ENCODE peak calls at places on chromosomes 3 and 15, in ten cellular contexts. L is HCT116, E is tibial nerve, U is breast epithelium, A is esophagus squamous epithelium, Q is A549, R is HepG2, C is body of pancreas, D is ovary, O is heart left ventricle. V is an unnamed sample.

GRCh38 chr15:59611277-59612260 is at the start of gene GCNT3:
- DNase-seq in A (no peak), D (no peak), Q (peak), E (no peak), U (no peak), O (no peak), R (peak), L (peak), C (no peak), V (no peak)

GRCh38 chr3:191256405-191256804 is 57.4 kb downstream of the OSTN start:
- DNase-seq in L (no peak), O (no peak), U (no peak), A (no peak), E (no peak), R (no peak), D (no peak), C (no peak), Q (no peak), V (no peak)

GRCh38 chr15:45087513-45087912 is 26.5 kb downstream of the DUOX2 start:
- DNase-seq in C (no peak), A (no peak), U (no peak), D (no peak), E (no peak), R (peak), L (no peak), O (no peak), Q (no peak), V (no peak)

GRCh38 chr15:56205061-56205876 is 38.4 kb downstream of the RFX7 start:
- DNase-seq in O (no peak), C (no peak), Q (no peak), R (no peak), E (no peak), L (no peak), D (no peak), A (no peak), U (no peak), V (no peak)

GRCh38 chr3:18489939-18490338 is 64.8 kb upstream of the SATB1 start:
- DNase-seq in L (no peak), Q (no peak), U (no peak), O (no peak), C (no peak), R (no peak), E (no peak), A (no peak), D (no peak), V (no peak)

GRCh38 chr15:86121568-86121967 is 41.9 kb downstream of the AGBL1 start:
- DNase-seq in L (no peak), A (no peak), E (no peak), R (peak), U (no peak), Q (no peak), C (no peak), D (no peak), O (no peak), V (no peak)

GRCh38 chr15:69610858-69611257 is 158.2 kb downstream of the RPLP1 start:
- DNase-seq in L (no peak), R (no peak), O (no peak), A (no peak), U (no peak), E (no peak), Q (no peak), C (no peak), D (no peak), V (peak)

GRCh38 chr3:24496529-24497482 is 2.2 kb upstream of the THRB start:
- DNase-seq in D (peak), R (peak), Q (peak), U (peak), L (peak), A (no peak), C (peak), E (peak), O (peak), V (peak)

GRCh38 chr3:187736418-187736871 is 8.8 kb downstream of the BCL6 start:
- DNase-seq in C (no peak), L (no peak), U (peak), A (no peak), Q (no peak), D (no peak), R (no peak), E (peak), O (peak), V (peak)

GRCh38 chr3:53134631-53135232 is 4.5 kb upstream of the RFT1 start:
- DNase-seq in O (peak), U (peak), E (peak), Q (peak), R (peak), C (peak), L (peak), D (peak), A (peak), V (peak)

GRCh38 chr3:27696906-27697305 is 25.2 kb downstream of the EOMES start:
- DNase-seq in Q (no peak), O (no peak), D (no peak), E (no peak), L (no peak), C (no peak), R (no peak), A (no peak), U (no peak), V (no peak)

GRCh38 chr3:13491206-13491974 is 11.3 kb downstream of the HDAC11 start:
- DNase-seq in U (no peak), C (peak), R (no peak), E (no peak), Q (no peak), A (no peak), O (no peak), D (peak), L (no peak), V (no peak)

GRCh38 chr15:46872591-46872990 is 844.7 kb upstream of the SEMA6D start:
- DNase-seq in L (no peak), C (no peak), Q (no peak), R (no peak), A (no peak), O (no peak), D (no peak), E (no peak), U (no peak), V (no peak)

GRCh38 chr3:58492385-58492970 is 582 bp downstream of the KCTD6 start:
- DNase-seq in A (no peak), R (no peak), Q (no peak), E (no peak), C (no peak), D (no peak), U (no peak), L (no peak), O (no peak), V (no peak)

GRCh38 chr3:52249683-52250082 is 4.1 kb downstream of the PPM1M start:
- DNase-seq in A (no peak), C (no peak), D (no peak), U (no peak), E (no peak), L (no peak), O (no peak), Q (no peak), R (no peak), V (no peak)

GRCh38 chr3:50340404-50341329 is at the start of gene RASSF1:
- DNase-seq in L (no peak), E (peak), R (no peak), Q (no peak), U (no peak), A (no peak), C (no peak), O (peak), D (peak), V (peak)

GRCh38 chr3:111321786-111322185 is 220.2 kb upstream of the CD96 start:
- DNase-seq in L (no peak), D (no peak), A (no peak), E (no peak), Q (no peak), U (no peak), O (no peak), C (no peak), R (no peak), V (no peak)

GRCh38 chr3:148604270-148605085 is 93.2 kb upstream of the AGTR1 start:
- DNase-seq in D (no peak), Q (peak), L (no peak), U (no peak), E (no peak), A (no peak), R (no peak), C (no peak), O (peak), V (peak)

GRCh38 chr3:113557374-113557773 is 25.0 kb downstream of the SIDT1 start:
- DNase-seq in U (no peak), R (peak), O (no peak), A (no peak), E (no peak), L (peak), C (no peak), Q (peak), D (no peak), V (no peak)

GRCh38 chr3:113231827-113232253 is 20.5 kb downstream of the BOC start:
- DNase-seq in D (no peak), U (peak), R (peak), Q (peak), E (no peak), A (no peak), O (no peak), C (no peak), L (peak), V (no peak)

GRCh38 chr3:156360116-156360515 is 194.8 kb downstream of the SSR3 start:
- DNase-seq in U (no peak), R (no peak), O (no peak), C (no peak), D (no peak), A (no peak), E (no peak), Q (no peak), L (no peak), V (no peak)

GRCh38 chr15:29143909-29144308 is 125.7 kb downstream of the NSMCE3 start:
- DNase-seq in Q (no peak), U (no peak), O (no peak), D (no peak), L (no peak), R (no peak), C (no peak), E (no peak), A (no peak), V (no peak)

GRCh38 chr15:89367485-89368451 is 33.1 kb upstream of the POLG start:
- DNase-seq in E (no peak), Q (peak), L (no peak), O (no peak), R (no peak), D (no peak), C (no peak), A (no peak), U (no peak), V (no peak)

GRCh38 chr3:187628169-187628568 is 42.0 kb downstream of the SST start:
- DNase-seq in D (no peak), Q (no peak), O (no peak), U (no peak), E (no peak), R (no peak), L (no peak), C (no peak), A (no peak), V (no peak)

GRCh38 chr15:76381366-76381765 is 44.8 kb downstream of the ISL2 start:
- DNase-seq in U (no peak), Q (no peak), L (no peak), D (no peak), E (no peak), A (no peak), O (no peak), C (no peak), R (no peak), V (no peak)

GRCh38 chr15:29832709-29833108 is 10.4 kb upstream of the TJP1 start:
- DNase-seq in Q (no peak), O (no peak), E (no peak), C (no peak), D (no peak), A (no peak), L (no peak), R (no peak), U (no peak), V (no peak)

GRCh38 chr3:127547761-127548605 is 42.5 kb downstream of the TPRA1 start:
- DNase-seq in O (peak), D (peak), C (peak), U (peak), Q (peak), E (peak), A (no peak), L (peak), R (peak), V (peak)

GRCh38 chr3:171345112-171345843 is 114.9 kb downstream of the TNIK start:
- DNase-seq in E (no peak), A (no peak), U (no peak), R (no peak), L (no peak), C (no peak), D (no peak), O (no peak), Q (no peak), V (no peak)

GRCh38 chr3:67683522-67683921 is 29.1 kb upstream of the SUCLG2 start:
- DNase-seq in E (no peak), A (no peak), U (no peak), L (no peak), C (no peak), Q (no peak), O (no peak), D (no peak), R (no peak), V (no peak)

GRCh38 chr3:65996605-65997004 is 42.1 kb downstream of the MAGI1 start:
- DNase-seq in U (peak), A (no peak), Q (no peak), D (peak), O (peak), C (peak), E (no peak), L (peak), R (no peak), V (peak)

GRCh38 chr3:107366766-107367165 is 10.5 kb upstream of the CCDC54 start:
- DNase-seq in O (no peak), E (no peak), L (no peak), C (no peak), U (no peak), D (no peak), A (no peak), Q (no peak), R (no peak), V (no peak)

GRCh38 chr15:37099321-37100108 is 834 bp downstream of the MEIS2 start:
- DNase-seq in C (peak), R (peak), L (peak), O (peak), A (no peak), E (peak), D (peak), Q (peak), U (no peak), V (no peak)

GRCh38 chr3:81666502-81667121 is 94.8 kb downstream of the GBE1 start:
- DNase-seq in R (no peak), Q (no peak), U (no peak), A (no peak), O (no peak), C (no peak), L (no peak), D (no peak), E (no peak), V (no peak)

GRCh38 chr15:59401810-59402569 is 29.3 kb upstream of the MYO1E start:
- DNase-seq in E (no peak), Q (no peak), R (no peak), C (no peak), D (no peak), O (no peak), U (no peak), A (no peak), L (no peak), V (no peak)

GRCh38 chr3:47394867-47395266 is 14.0 kb downstream of the PTPN23 start:
- DNase-seq in R (no peak), E (no peak), L (no peak), Q (no peak), U (no peak), D (no peak), O (no peak), C (no peak), A (no peak), V (no peak)

GRCh38 chr15:63156086-63156707 is 1.1 kb downstream of the RPS27L start:
- DNase-seq in Q (no peak), D (no peak), O (no peak), R (no peak), A (no peak), U (no peak), L (no peak), C (no peak), E (no peak), V (no peak)

GRCh38 chr15:40857601-40858351 is 13.9 kb downstream of the SPINT1 start:
- DNase-seq in D (peak), L (no peak), Q (peak), O (peak), A (no peak), R (peak), C (peak), U (peak), E (peak), V (peak)

GRCh38 chr15:90062023-90062728 is 40.1 kb downstream of the IDH2 start:
- DNase-seq in L (no peak), O (no peak), D (peak), Q (no peak), E (no peak), C (peak), A (no peak), U (peak), R (no peak), V (no peak)

GRCh38 chr3:98750520-98750919 is 12.6 kb upstream of the ST3GAL6 start:
- DNase-seq in U (no peak), C (no peak), Q (no peak), O (no peak), L (no peak), E (no peak), A (no peak), D (no peak), R (peak), V (no peak)

DNA sequence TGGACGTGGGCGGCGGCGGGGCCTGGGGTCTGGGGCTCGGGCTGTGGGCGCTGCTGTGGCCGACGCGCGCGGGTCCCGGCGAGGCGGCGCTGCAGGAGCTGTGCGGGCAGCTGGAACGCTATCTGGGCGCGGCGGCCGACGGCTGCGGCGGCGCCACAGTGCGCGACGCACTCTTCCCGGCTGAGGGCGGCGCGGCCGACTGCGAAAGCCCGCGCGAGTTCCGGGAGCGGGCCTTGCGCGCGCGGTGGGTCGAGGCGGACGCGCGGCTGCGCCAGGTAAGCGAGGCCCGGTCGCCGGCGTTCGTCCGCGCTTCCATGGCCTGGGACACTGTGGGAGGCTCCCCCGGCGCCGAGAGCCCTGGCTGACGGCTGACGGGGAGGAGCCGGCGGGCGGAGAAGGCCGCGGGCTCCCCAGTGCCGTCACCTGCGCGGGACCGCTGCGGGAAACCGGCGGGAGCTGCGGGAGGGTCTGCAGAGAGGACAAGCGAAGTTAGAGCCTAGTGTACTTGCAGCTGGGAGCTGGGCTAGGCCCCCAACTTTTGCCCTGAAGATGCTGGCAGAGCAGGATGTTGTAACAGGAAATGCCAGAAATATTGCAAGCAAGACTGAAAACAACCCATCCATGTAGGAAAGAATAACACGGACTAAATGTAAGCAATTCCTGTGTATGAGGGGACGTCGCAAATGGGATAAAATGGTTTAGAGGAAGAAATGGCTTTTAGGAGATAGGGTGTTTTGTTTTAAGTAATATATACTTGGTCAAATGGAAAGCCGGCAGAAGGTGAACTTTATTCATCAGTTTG is 834 bp downstream of the WHAMM start:
- DNase-seq in Q (no peak), R (peak), U (peak), L (no peak), D (peak), C (peak), E (no peak), A (no peak), O (peak), V (peak)
- TF ChIP-seq CTCF in Q (peak), R (no peak), U (no peak), L (no peak), D (no peak), C (no peak), E (no peak), A (no peak), O (no peak), V (no peak)

GRCh38 chr3:48445277-48445882 is 1.2 kb upstream of the ATRIP start:
- DNase-seq in A (no peak), R (no peak), O (no peak), U (no peak), E (no peak), D (no peak), L (no peak), C (no peak), Q (no peak), V (no peak)
- H3K4me3 ChIP-seq in A (no peak), R (peak), O (no peak), U (no peak), E (no peak), D (no peak), L (peak), C (no peak), Q (peak), V (no peak)

DNA sequence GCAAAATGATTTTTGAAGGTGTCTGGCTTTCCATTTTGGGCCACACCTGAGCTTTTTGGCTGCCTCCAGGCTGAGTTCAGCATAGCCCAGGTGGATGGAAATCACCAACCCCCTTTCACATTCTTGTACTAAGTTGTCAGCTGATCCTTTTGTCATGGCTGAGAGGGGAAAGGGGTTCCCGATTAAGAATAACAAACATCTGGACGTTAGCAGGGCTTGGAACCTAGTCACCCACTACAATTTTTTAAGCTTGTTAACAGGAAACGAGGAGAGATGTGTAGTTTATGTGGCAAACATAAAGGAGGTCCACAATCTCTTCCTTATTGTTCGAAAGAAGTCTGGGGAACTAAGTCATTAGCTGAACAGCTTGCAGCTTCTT is 4.9 kb downstream of the NR2F2 start:
- DNase-seq in U (no peak), C (no peak), D (no peak), E (peak), L (no peak), Q (no peak), A (no peak), O (no peak), R (peak), V (no peak)
- TF ChIP-seq POLR2A in U (no peak), C (no peak), D (no peak), E (no peak), L (no peak), Q (no peak), A (no peak), O (no peak), R (no peak), V (no peak)

GRCh38 chr3:194582196-194582905 is 50.9 kb downstream of the TMEM44 start:
- DNase-seq in U (no peak), A (no peak), R (no peak), O (no peak), L (no peak), C (no peak), Q (no peak), D (no peak), E (no peak), V (no peak)
- TF ChIP-seq CTCF in U (no peak), A (no peak), R (no peak), O (no peak), L (no peak), C (no peak), Q (no peak), D (no peak), E (no peak), V (no peak)

GRCh38 chr15:73996939-73997338 is 2.4 kb downstream of the PML start:
- DNase-seq in O (no peak), L (no peak), E (no peak), C (no peak), Q (no peak), D (no peak), R (no peak), A (no peak), U (no peak), V (no peak)
- H3K4me3 ChIP-seq in O (no peak), L (no peak), E (peak), C (no peak), Q (no peak), D (peak), R (no peak), A (peak), U (peak), V (no peak)

V was measured in lower leg skin.